ENCODE peak calls at places on chromosomes 5 and 9, in eight cellular contexts. Z is OCI-LY7, D is body of pancreas, W is tibial nerve, A is psoas muscle, V is right lobe of liver, G is hepatocyte, K is fibroblast of lung. R is an unnamed sample.

GRCh38 chr9:114154597-114155102 is 687 bp upstream of the COL27A1 start:
- DNase-seq in D (no peak), V (no peak), A (no peak), K (no peak), W (no peak), Z (no peak), G (no peak), R (no peak)

GRCh38 chr5:138636401-138636944 is 61.3 kb upstream of the HSPA9 start:
- DNase-seq in Z (no peak), D (no peak), K (no peak), A (no peak), V (no peak), G (no peak), W (no peak), R (no peak)

GRCh38 chr9:93907551-93908199 is 47.5 kb downstream of the BARX1 start:
- DNase-seq in K (no peak), D (no peak), W (no peak), A (peak), G (no peak), V (no peak), Z (no peak), R (no peak)

GRCh38 chr5:149641000-149641576 is 59.8 kb downstream of the ARHGEF37 start:
- DNase-seq in D (peak), W (peak), A (peak), V (no peak), G (peak), Z (no peak), K (peak), R (no peak)

GRCh38 chr5:177473461-177473991 is at the start of gene DBN1:
- DNase-seq in Z (peak), V (no peak), K (no peak), W (no peak), G (peak), A (peak), D (peak), R (no peak)

GRCh38 chr9:8778356-8778755 is 978.8 kb upstream of the DMAC1 start:
- DNase-seq in W (no peak), D (no peak), K (no peak), Z (no peak), A (no peak), V (no peak), G (no peak), R (no peak)

GRCh38 chr9:12816656-12817101 is 41.9 kb downstream of the LURAP1L start:
- DNase-seq in D (no peak), Z (no peak), W (no peak), V (no peak), K (no peak), G (no peak), A (no peak), R (no peak)

GRCh38 chr9:128098936-128099931 is 28.3 kb downstream of the PTGES2 start:
- DNase-seq in D (no peak), A (peak), W (peak), G (peak), V (peak), K (peak), Z (no peak), R (no peak)

GRCh38 chr5:126373621-126374416 is 49.4 kb upstream of the GRAMD2B start:
- DNase-seq in W (no peak), A (no peak), D (no peak), Z (no peak), G (no peak), K (no peak), V (no peak), R (no peak)

GRCh38 chr5:175444060-175444904 is at the start of gene DRD1:
- DNase-seq in Z (peak), K (peak), D (peak), V (peak), G (peak), A (peak), W (no peak), R (peak)

GRCh38 chr9:87659534-87660419 is 66.1 kb upstream of the CTSL start:
- DNase-seq in A (no peak), V (no peak), Z (no peak), D (no peak), W (no peak), G (no peak), K (no peak), R (no peak)

GRCh38 chr5:10631597-10631996 is 67.7 kb downstream of the ANKRD33B start:
- DNase-seq in D (no peak), K (no peak), Z (no peak), G (no peak), V (no peak), A (no peak), W (no peak), R (no peak)

GRCh38 chr9:134643306-134643705 is 1.7 kb downstream of the COL5A1 start:
- DNase-seq in A (no peak), Z (no peak), D (no peak), G (no peak), V (no peak), K (peak), W (no peak), R (no peak)

GRCh38 chr9:14236586-14236985 is 77.4 kb downstream of the NFIB start:
- DNase-seq in V (no peak), D (no peak), G (no peak), Z (no peak), A (no peak), W (no peak), K (peak), R (no peak)

GRCh38 chr9:77807295-77807694 is 159.2 kb upstream of the GNA14 start:
- DNase-seq in A (no peak), W (no peak), D (no peak), K (peak), Z (no peak), G (peak), V (no peak), R (no peak)

GRCh38 chr5:6543830-6544560 is 88.8 kb downstream of the NSUN2 start:
- DNase-seq in A (no peak), W (no peak), G (no peak), V (no peak), Z (no peak), K (no peak), D (no peak), R (no peak)

GRCh38 chr9:136204838-136205706 is at the start of gene LHX3:
- DNase-seq in Z (no peak), G (peak), W (no peak), K (no peak), A (no peak), D (no peak), V (no peak), R (no peak)

GRCh38 chr5:67361932-67362729 is 165.5 kb upstream of the CD180 start:
- DNase-seq in A (no peak), D (no peak), K (peak), W (no peak), Z (no peak), G (no peak), V (no peak), R (no peak)

GRCh38 chr5:128213340-128213739 is 129.8 kb downstream of the SLC12A2 start:
- DNase-seq in K (peak), D (peak), G (peak), V (no peak), Z (peak), A (no peak), W (peak), R (no peak)

GRCh38 chr9:91423785-91424402 is at the start of gene NFIL3:
- DNase-seq in A (peak), W (peak), D (peak), V (peak), G (peak), Z (peak), K (peak), R (peak)

GRCh38 chr5:62298118-62298517 is 7.9 kb upstream of the KIF2A start:
- DNase-seq in V (no peak), K (no peak), G (no peak), W (no peak), D (no peak), A (no peak), Z (no peak), R (no peak)

GRCh38 chr9:18256574-18256973 is 217.4 kb upstream of the ADAMTSL1 start:
- DNase-seq in A (no peak), V (no peak), G (peak), W (no peak), D (no peak), Z (no peak), K (peak), R (no peak)

GRCh38 chr5:82812575-82812974 is 264.6 kb downstream of the TMEM167A start:
- DNase-seq in D (no peak), K (peak), W (no peak), V (no peak), G (no peak), Z (no peak), A (no peak), R (no peak)

GRCh38 chr9:72526901-72527800 is 5.7 kb downstream of the TMC1 start:
- DNase-seq in G (peak), K (peak), D (peak), V (no peak), Z (no peak), W (peak), A (peak), R (peak)

GRCh38 chr9:85453850-85454249 is 287.9 kb downstream of the AGTPBP1 start:
- DNase-seq in W (no peak), D (no peak), V (no peak), A (no peak), K (no peak), Z (no peak), G (no peak), R (no peak)

GRCh38 chr9:108412755-108413154 is 443.0 kb downstream of the ACTL7B start:
- DNase-seq in W (no peak), Z (peak), D (no peak), K (no peak), G (peak), V (no peak), A (no peak), R (no peak)

GRCh38 chr9:126830827-126831226 is 26.0 kb downstream of the ZBTB43 start:
- DNase-seq in A (no peak), K (no peak), W (no peak), V (no peak), Z (no peak), G (no peak), D (no peak), R (no peak)

GRCh38 chr9:137148661-137149060 is 9.7 kb downstream of the GRIN1 start:
- DNase-seq in G (no peak), V (no peak), D (no peak), A (peak), Z (no peak), W (no peak), K (no peak), R (no peak)

GRCh38 chr9:135347461-135347860 is 132.1 kb upstream of the PPP1R26 start:
- DNase-seq in G (no peak), K (no peak), D (no peak), A (no peak), W (no peak), Z (no peak), V (no peak), R (no peak)

GRCh38 chr5:133779828-133780475 is 167.6 kb upstream of the FSTL4 start:
- DNase-seq in A (no peak), G (no peak), Z (no peak), W (no peak), V (no peak), D (no peak), K (no peak), R (no peak)

GRCh38 chr9:4886698-4887097 is 94.0 kb downstream of the RCL1 start:
- DNase-seq in D (no peak), G (no peak), A (no peak), Z (no peak), W (no peak), K (no peak), V (no peak), R (no peak)

GRCh38 chr5:95713960-95714710 is 17.0 kb upstream of the RHOBTB3 start:
- DNase-seq in V (no peak), K (peak), G (no peak), D (no peak), Z (no peak), A (no peak), W (no peak), R (no peak)

GRCh38 chr5:16350816-16351215 is 114.8 kb downstream of the ZNF622 start:
- DNase-seq in G (no peak), V (no peak), W (no peak), Z (no peak), K (no peak), D (peak), A (no peak), R (no peak)

GRCh38 chr9:68741751-68742730 is 37.0 kb downstream of the PIP5K1B start:
- DNase-seq in A (no peak), D (no peak), G (no peak), Z (no peak), K (no peak), W (no peak), V (no peak), R (no peak)

GRCh38 chr5:59562756-59563389 is 330.7 kb downstream of the PDE4D start:
- DNase-seq in A (peak), G (no peak), V (peak), Z (peak), W (no peak), D (peak), K (peak), R (no peak)

GRCh38 chr9:111730937-111731567 is 63.7 kb downstream of the SHOC1 start:
- DNase-seq in D (no peak), K (peak), Z (no peak), A (no peak), G (peak), V (no peak), W (no peak), R (no peak)
- H3K27ac ChIP-seq in D (no peak), K (no peak), Z (no peak), A (no peak), G (no peak), V (no peak), W (no peak), R (no peak)

DNA sequence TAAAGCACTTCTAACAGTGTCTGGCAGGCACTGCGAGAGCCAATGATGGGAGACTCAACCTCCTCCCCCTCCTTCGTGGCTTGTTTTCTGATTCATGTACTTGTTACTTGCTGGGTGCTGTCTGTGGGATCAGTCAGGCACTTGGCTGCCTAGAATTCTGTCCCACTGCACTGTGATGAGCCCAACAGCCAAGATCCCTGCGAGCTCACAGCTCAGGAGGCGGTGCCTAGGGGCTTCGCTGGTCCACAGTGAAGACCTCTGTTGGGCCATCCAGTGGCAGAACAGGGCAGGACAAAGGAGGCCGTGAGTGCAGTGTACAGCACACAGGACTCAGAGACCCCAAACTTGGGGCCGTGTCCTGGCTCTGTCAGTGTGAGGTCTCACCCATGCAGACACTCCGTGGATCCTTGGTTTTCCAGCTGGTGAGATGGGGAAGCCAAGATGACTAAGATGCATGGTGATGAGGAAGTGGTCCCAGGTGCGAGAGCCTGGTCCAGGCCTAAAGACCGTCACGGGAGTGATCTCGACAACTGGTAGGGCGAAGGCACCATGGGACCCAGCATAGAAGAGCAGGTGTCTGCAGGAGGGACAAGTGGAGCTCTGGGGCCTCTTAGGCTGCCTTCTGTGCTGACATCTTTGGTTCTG is 19.5 kb downstream of the MYMK start:
- DNase-seq in A (peak), K (no peak), Z (no peak), W (no peak), G (no peak), D (no peak), V (no peak), R (no peak)
- H3K27ac ChIP-seq in A (no peak), K (peak), Z (no peak), W (no peak), G (no peak), D (no peak), V (no peak), R (no peak)

GRCh38 chr5:65055938-65056337 is 287.2 kb downstream of the CWC27 start:
- DNase-seq in G (no peak), D (no peak), A (no peak), K (no peak), Z (no peak), W (no peak), V (no peak), R (no peak)

GRCh38 chr5:65047948-65048690 is 279.4 kb downstream of the CWC27 start:
- DNase-seq in W (no peak), G (no peak), K (no peak), A (no peak), Z (no peak), V (no peak), D (no peak), R (no peak)

GRCh38 chr5:65047225-65047624 is 278.5 kb downstream of the CWC27 start:
- DNase-seq in Z (no peak), D (no peak), G (no peak), K (no peak), V (no peak), A (no peak), W (no peak), R (no peak)

GRCh38 chr5:65050826-65051498 is 282.2 kb downstream of the CWC27 start:
- DNase-seq in A (no peak), W (no peak), G (no peak), Z (no peak), V (no peak), D (no peak), K (no peak), R (no peak)

GRCh38 chr5:65050140-65050539 is 281.4 kb downstream of the CWC27 start:
- DNase-seq in A (no peak), V (no peak), K (no peak), D (no peak), Z (no peak), G (no peak), W (no peak), R (no peak)
- H3K27ac ChIP-seq in A (no peak), V (no peak), K (no peak), D (no peak), Z (peak), G (no peak), W (no peak), R (no peak)

DNA sequence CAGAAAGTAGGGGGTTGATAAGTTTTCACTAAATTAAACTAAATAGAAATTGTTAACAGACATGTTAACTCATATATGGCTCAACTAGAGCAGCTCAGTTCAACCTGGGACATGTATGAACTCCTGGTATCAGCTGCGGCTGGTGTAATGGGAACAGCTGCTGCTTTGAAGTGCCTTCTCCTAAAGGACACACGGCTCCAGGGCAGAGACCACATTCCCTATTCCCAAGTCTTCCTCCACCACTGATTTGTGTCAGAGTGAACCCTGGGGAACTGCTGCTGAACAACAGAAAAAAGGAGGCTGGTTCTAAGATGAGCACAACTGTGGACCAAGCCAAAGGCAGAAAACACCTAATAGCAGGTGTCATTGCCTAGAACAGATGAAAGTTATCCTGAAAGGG is 71.1 kb downstream of the MAPKAP1 start:
- DNase-seq in V (no peak), Z (no peak), G (no peak), D (no peak), K (no peak), W (no peak), A (no peak), R (no peak)
- H3K27ac ChIP-seq in V (no peak), Z (no peak), G (no peak), D (no peak), K (no peak), W (no peak), A (no peak), R (no peak)

GRCh38 chr9:563200-563599 is 278.3 kb upstream of the DMRT1 start:
- DNase-seq in K (no peak), Z (no peak), V (no peak), A (no peak), G (no peak), D (no peak), W (no peak), R (no peak)

GRCh38 chr9:561430-561829 is 280.1 kb upstream of the DMRT1 start:
- DNase-seq in D (no peak), K (peak), V (no peak), A (no peak), Z (no peak), W (no peak), G (no peak), R (no peak)

GRCh38 chr9:565528-565927 is 276.0 kb upstream of the DMRT1 start:
- DNase-seq in K (no peak), D (no peak), G (no peak), A (no peak), Z (peak), W (no peak), V (no peak), R (no peak)

GRCh38 chr9:557601-558201 is 283.8 kb upstream of the DMRT1 start:
- DNase-seq in Z (no peak), W (no peak), G (no peak), D (no peak), K (no peak), A (no peak), V (no peak), R (no peak)

DNA sequence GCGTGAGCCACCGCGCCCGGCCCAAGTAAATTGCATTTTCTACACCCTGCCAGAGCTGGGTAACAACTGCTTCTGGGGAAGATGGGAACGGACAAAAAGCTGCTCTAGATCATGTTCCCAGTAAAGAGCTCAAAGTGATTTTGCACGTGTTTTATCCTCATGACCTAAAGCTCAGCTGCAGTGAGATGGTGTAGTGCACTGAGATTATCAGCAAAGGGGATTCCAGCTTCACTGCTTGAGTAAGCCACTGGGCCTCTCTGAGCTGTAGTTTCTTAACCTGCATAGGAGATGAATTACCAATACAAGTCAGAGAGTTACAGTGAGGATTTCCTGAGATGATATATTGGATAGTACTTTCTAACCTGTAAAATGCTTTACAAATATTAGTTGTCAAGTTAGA is 279.2 kb upstream of the DMRT1 start:
- DNase-seq in D (no peak), W (no peak), K (no peak), V (no peak), A (no peak), G (no peak), Z (no peak), R (no peak)
- H3K27ac ChIP-seq in D (no peak), W (no peak), K (no peak), V (no peak), A (no peak), G (no peak), Z (no peak), R (peak)

GRCh38 chr9:131669234-131670172 is 70.4 kb downstream of the RAPGEF1 start:
- DNase-seq in V (no peak), W (no peak), G (no peak), K (no peak), A (no peak), D (no peak), Z (no peak), R (no peak)
- H3K27ac ChIP-seq in V (peak), W (no peak), G (peak), K (peak), A (peak), D (peak), Z (peak), R (peak)

R was measured in caudate nucleus.